ENCODE peak calls at places on chromosomes 5 and 9, in five cellular contexts. A, D, C, N and K are unnamed samples.

GRCh38 chr5:54296386-54296785 is 14.0 kb downstream of the ARL15 start:
- DNase-seq in A (no peak), D (no peak), C (no peak), N (no peak), K (no peak)

GRCh38 chr5:110916373-110917049 is 155.0 kb upstream of the TSLP start:
- DNase-seq in A (peak), D (no peak), C (peak), N (peak), K (peak)

GRCh38 chr9:111926421-111926875 is 29.8 kb downstream of the UGCG start:
- DNase-seq in A (no peak), D (no peak), C (no peak), N (peak), K (no peak)

GRCh38 chr5:111853748-111854147 is 96.8 kb upstream of the NREP start:
- DNase-seq in A (no peak), D (no peak), C (peak), N (peak), K (no peak)

GRCh38 chr9:136286359-136286986 is 17.4 kb downstream of the CCDC187 start:
- DNase-seq in A (no peak), D (no peak), C (no peak), N (no peak), K (no peak)

GRCh38 chr9:16627967-16628366 is 242.5 kb downstream of the BNC2 start:
- DNase-seq in A (no peak), D (no peak), C (peak), N (peak), K (peak)

GRCh38 chr9:101705135-101705661 is 33.2 kb downstream of the GRIN3A start:
- DNase-seq in A (peak), D (peak), C (peak), N (no peak), K (peak)

GRCh38 chr5:68292316-68292715 is 76.8 kb downstream of the PIK3R1 start:
- DNase-seq in A (no peak), D (no peak), C (no peak), N (no peak), K (peak)

GRCh38 chr9:21696411-21696865 is 106.0 kb upstream of the MTAP start:
- DNase-seq in A (peak), D (peak), C (no peak), N (no peak), K (peak)

GRCh38 chr5:3862906-3863305 is 267.3 kb downstream of the IRX1 start:
- DNase-seq in A (no peak), D (no peak), C (no peak), N (no peak), K (no peak)

GRCh38 chr5:170795154-170795553 is 11.6 kb downstream of the GABRP start:
- DNase-seq in A (no peak), D (no peak), C (no peak), N (no peak), K (no peak)

GRCh38 chr9:18675345-18675744 is 201.4 kb downstream of the ADAMTSL1 start:
- DNase-seq in A (no peak), D (no peak), C (no peak), N (no peak), K (peak)

GRCh38 chr9:21465859-21466518 is 16.1 kb downstream of the IFNE start:
- DNase-seq in A (peak), D (no peak), C (peak), N (peak), K (peak)

GRCh38 chr5:100762163-100762562 is 140.9 kb downstream of the ST8SIA4 start:
- DNase-seq in A (no peak), D (no peak), C (no peak), N (peak), K (no peak)

GRCh38 chr5:40678021-40678939 is 1.4 kb upstream of the PTGER4 start:
- DNase-seq in A (no peak), D (no peak), C (no peak), N (peak), K (no peak)

GRCh38 chr9:94720846-94721549 is 5.5 kb upstream of the AOPEP start:
- DNase-seq in A (no peak), D (no peak), C (no peak), N (no peak), K (peak)

GRCh38 chr5:80231243-80231642 is 24.6 kb downstream of the SERINC5 start:
- DNase-seq in A (no peak), D (no peak), C (no peak), N (peak), K (peak)

GRCh38 chr5:127398508-127398907 is 107.9 kb downstream of the MEGF10 start:
- DNase-seq in A (no peak), D (no peak), C (no peak), N (no peak), K (no peak)

GRCh38 chr5:124744170-124744911 is 2.1 kb downstream of the ZNF608 start:
- DNase-seq in A (no peak), D (no peak), C (peak), N (peak), K (peak)

GRCh38 chr5:171269717-171270116 is 39.3 kb upstream of the TLX3 start:
- DNase-seq in A (no peak), D (no peak), C (no peak), N (peak), K (peak)

GRCh38 chr9:135536166-135536565 is 9.8 kb upstream of the OBP2A start:
- DNase-seq in A (no peak), D (no peak), C (no peak), N (peak), K (peak)

GRCh38 chr9:35110327-35110758 is 5.3 kb downstream of the ATOSB start:
- DNase-seq in A (no peak), D (no peak), C (no peak), N (peak), K (peak)

GRCh38 chr9:34195143-34195542 is 16.3 kb downstream of the UBAP1 start:
- DNase-seq in A (no peak), D (no peak), C (no peak), N (no peak), K (no peak)

GRCh38 chr5:78273436-78273835 is 21.1 kb downstream of the AP3B1 start:
- DNase-seq in A (no peak), D (no peak), C (no peak), N (no peak), K (no peak)

GRCh38 chr5:1550287-1551076 is 26.7 kb upstream of the LPCAT1 start:
- DNase-seq in A (no peak), D (no peak), C (no peak), N (no peak), K (no peak)

GRCh38 chr5:98163796-98164493 is 609.5 kb upstream of the RGMB start:
- DNase-seq in A (no peak), D (no peak), C (no peak), N (no peak), K (no peak)

GRCh38 chr9:120383611-120383998 is 196.4 kb downstream of the CDK5RAP2 start:
- DNase-seq in A (no peak), D (no peak), C (no peak), N (no peak), K (no peak)

GRCh38 chr5:26940981-26941380 is 97.4 kb downstream of the CDH9 start:
- DNase-seq in A (no peak), D (no peak), C (no peak), N (peak), K (no peak)

GRCh38 chr9:131487621-131488031 is 15.1 kb upstream of the POMT1 start:
- DNase-seq in A (no peak), D (no peak), C (no peak), N (no peak), K (no peak)

DNA sequence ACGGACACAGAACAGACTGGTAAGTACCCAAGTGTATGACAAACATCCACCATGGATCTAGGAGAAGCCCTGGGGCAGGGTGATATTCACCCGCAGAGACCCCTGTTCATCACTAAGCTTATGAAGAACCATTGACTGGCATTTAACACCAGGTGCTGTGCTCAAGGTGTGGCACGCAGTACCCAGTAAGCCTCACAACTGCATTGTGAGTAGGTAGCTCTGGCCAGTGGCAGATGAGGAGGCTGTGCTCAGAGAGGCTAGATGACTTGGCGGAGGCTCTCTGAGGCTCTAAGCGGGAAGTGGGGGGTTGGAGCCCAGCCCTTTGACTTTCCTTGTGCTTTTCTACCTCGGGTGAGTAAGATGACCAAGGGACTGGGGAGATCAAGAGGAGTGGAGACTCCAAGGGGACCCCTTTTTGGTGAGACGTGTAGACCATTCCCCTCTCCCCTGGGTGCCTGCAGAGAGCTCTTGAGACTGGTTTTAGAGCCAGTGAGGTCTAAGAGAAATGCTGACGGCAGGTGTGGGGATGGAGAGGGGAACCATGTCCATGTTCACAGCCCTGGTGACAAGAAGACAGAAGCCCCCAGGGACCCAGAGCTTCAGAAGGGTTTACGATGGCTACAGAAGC is 70.8 kb downstream of the IL6ST start:
- DNase-seq in A (no peak), D (no peak), C (no peak), N (no peak), K (no peak)
- H2AFZ ChIP-seq in A (no peak), D (no peak), C (no peak), N (no peak), K (peak)

GRCh38 chr9:137281345-137282116 is 4.0 kb downstream of the TOR4A start:
- DNase-seq in A (peak), D (peak), C (peak), N (no peak), K (no peak)

GRCh38 chr9:137286980-137287383 is 9.5 kb downstream of the TOR4A start:
- DNase-seq in A (peak), D (peak), C (peak), N (peak), K (peak)
- H2AFZ ChIP-seq in A (no peak), D (no peak), C (no peak), N (no peak), K (no peak)

DNA sequence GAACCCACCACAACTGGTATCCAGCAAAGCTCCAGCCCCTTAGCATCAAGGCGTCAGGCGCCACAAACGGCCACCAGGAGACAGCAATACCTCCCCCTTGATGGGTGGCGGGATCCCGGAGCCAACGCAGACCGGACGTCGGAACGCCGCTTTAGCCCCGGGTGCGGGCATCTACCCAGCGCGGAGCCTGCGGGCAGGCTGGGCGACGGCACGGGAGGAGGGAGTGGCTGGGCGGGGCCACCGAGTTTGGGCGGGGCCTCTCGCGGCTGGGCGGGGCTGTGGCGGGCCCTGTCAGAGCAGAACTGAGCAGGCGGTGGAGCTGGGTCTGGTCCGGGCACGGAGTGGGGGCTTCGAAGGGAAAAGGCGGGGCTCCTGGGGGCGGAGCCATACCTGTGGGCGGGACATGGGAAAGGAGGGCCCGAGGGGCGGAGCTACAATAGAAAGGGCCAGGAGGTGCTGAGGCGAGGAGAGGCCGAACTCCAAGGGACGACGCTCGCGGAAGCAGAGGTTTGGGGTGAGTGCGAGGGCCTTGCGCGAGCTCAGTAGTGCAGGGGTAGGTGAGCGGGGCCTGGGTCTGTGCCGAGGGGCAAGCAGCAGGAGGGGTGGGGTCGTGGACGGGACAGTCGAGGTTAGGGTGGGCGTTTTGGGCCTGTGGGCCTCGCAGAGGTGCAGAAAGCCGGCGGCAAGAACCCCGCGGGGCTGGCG is 40.2 kb upstream of the GARNL3 start:
- DNase-seq in A (peak), D (peak), C (peak), N (peak), K (peak)
- H2AFZ ChIP-seq in A (peak), D (no peak), C (peak), N (peak), K (peak)

GRCh38 chr9:130173462-130173876 is 1.3 kb downstream of the NCS1 start:
- DNase-seq in A (no peak), D (no peak), C (no peak), N (no peak), K (peak)
- H2AFZ ChIP-seq in A (peak), D (no peak), C (peak), N (no peak), K (peak)

DNA sequence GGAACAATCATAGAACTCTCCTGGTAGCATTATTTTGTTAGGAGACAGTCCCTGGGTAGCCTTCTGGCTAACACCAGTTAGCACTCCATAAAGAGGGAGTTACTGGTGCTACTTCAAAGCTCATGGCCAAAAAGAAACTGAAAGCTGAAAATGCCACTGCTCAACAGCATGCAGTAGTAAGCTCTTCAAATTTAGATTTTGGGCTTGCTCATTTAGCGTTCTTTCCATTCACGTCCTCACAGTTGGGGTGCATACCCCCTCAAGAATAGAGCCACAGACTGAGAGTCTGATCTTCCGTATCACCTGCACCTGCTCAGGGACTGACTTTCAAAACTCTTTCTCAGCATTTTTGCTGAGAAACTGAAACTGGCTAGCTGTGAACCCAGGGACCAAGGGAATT is 24.7 kb downstream of the NTRK2 start:
- DNase-seq in A (no peak), D (no peak), C (no peak), N (no peak), K (no peak)
- H2AFZ ChIP-seq in A (no peak), D (no peak), C (no peak), N (no peak), K (no peak)

DNA sequence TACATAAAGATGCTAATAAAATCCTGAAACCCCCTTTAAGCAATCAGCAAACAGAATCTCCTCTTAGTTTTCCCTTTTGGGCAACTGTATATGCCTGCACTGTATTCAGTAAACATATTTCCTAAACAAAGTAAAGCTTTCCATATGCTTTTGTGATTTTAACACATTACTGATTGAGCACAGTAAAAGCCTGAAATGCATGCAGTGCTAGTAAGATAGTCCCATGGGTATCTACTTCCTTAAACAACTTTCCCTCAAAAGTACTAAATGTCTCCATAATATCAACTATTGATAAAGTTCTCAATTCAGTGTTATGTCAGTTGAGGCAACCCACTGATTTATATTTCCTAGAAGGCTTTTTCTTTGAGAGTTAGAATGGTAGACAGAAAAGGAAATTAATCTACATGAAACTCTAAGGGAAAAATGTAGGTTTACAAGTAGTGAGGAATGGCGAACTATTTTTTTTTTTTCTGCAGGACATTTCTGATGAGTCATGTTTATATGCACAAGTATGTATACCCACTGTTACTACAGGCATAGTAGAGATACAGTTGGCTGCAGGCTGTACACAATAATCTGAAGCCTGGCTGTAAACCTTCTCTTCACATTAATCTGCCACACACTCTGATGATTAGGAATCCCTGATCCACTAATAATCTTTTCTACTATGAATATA is 31.2 kb upstream of the CEP120 start:
- DNase-seq in A (no peak), D (no peak), C (no peak), N (peak), K (peak)
- H2AFZ ChIP-seq in A (no peak), D (no peak), C (peak), N (no peak), K (peak)

DNA sequence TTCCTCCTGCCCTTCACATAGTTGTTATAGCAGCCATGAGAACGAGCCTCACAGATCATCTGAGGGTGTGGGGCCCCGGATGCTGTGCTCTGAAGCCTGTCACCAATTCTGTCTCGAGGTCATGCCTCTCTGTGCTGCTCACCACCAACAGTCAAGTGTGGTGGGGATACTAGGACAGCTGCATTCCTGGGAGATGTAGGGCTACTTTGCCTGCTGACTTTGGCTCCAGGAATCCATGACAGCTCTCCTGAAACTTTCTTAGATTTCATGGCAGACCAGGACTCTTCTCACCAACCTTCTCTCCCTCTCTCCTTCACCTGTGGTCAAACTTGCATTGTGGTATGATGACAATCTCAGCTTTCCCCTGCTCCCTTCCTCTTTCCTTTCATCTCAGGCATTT is 395.9 kb downstream of the PSAT1 start:
- DNase-seq in A (no peak), D (no peak), C (no peak), N (peak), K (peak)
- H2AFZ ChIP-seq in A (no peak), D (no peak), C (no peak), N (no peak), K (no peak)

GRCh38 chr9:129823163-129823933 is 588 bp downstream of the TOR1A start:
- DNase-seq in A (peak), D (peak), C (peak), N (peak), K (peak)
- H2AFZ ChIP-seq in A (peak), D (no peak), C (peak), N (no peak), K (peak)